ENCODE peak calls at places on chromosomes 16 and 17, in nine cellular contexts. X is stimulated activated CD4-positive, alpha-beta T cell treated with anti-CD3 and anti-CD28 coated beads, Interleukin-2, amount 100 ng/mL, for 24 hours; E is dorsolateral prefrontal cortex; D is CD4-positive, alpha-beta T cell; I is progenitor cell of endocrine pancreas; Y is stimulated activated CD8-positive, alpha-beta memory T cell treated with anti-CD3 and anti-CD28 coated beads, Interleukin-12 subunit alpha, Interleukin-12 subunit beta, amount 100 ng/mL, for 4 hours; P is activated gamma-delta T cell treated with anti-CD3 and anti-CD28 coated beads, Interleukin-2, amount 50 U/mL, for 16 hours; M is prostate gland; A is transverse colon. W is an unnamed sample.

GRCh38 chr17:59761385-59762021 is 54.0 kb downstream of the VMP1 start:
- DNase-seq in A (no peak), M (no peak), P (no peak), E (no peak), I (no peak), D (no peak), Y (no peak), X (no peak), W (no peak)

GRCh38 chr16:73921295-73921694 is 375.3 kb upstream of the PSMD7 start:
- DNase-seq in D (no peak), M (no peak), X (no peak), A (no peak), I (no peak), P (no peak), Y (no peak), E (no peak), W (no peak)

GRCh38 chr16:85256190-85256739 is 144.0 kb upstream of the CIBAR2 start:
- DNase-seq in Y (no peak), I (no peak), X (no peak), M (no peak), A (no peak), P (no peak), E (no peak), D (no peak), W (no peak)

GRCh38 chr17:32993977-32994376 is 2.3 kb downstream of the SPACA3 start:
- DNase-seq in Y (no peak), A (no peak), X (no peak), M (no peak), P (no peak), D (no peak), I (no peak), E (peak; percentile 11), W (no peak)

GRCh38 chr16:57262841-57263584 is 18.0 kb downstream of the ARL2BP start:
- DNase-seq in I (no peak), Y (no peak), D (no peak), E (peak; percentile 72), A (no peak), X (no peak), M (no peak), P (no peak), W (no peak)

GRCh38 chr17:77832180-77832560 is 126.3 kb upstream of the TNRC6C start:
- DNase-seq in A (no peak), P (no peak), Y (no peak), E (no peak), X (no peak), I (no peak), M (no peak), D (no peak), W (no peak)

GRCh38 chr17:55117063-55117611 is 147.6 kb upstream of the HLF start:
- DNase-seq in X (no peak), I (no peak), E (no peak), M (no peak), A (no peak), D (no peak), P (no peak), Y (no peak), W (peak; percentile 8)

GRCh38 chr16:75116081-75116910 is at the start of gene LDHD:
- DNase-seq in Y (no peak), D (no peak), A (peak; percentile 90), I (no peak), X (no peak), E (peak; percentile 97), M (peak; percentile 80), P (no peak), W (peak; percentile 92)

GRCh38 chr17:35809855-35810461 is 674 bp downstream of the TAF15 start:
- DNase-seq in M (no peak), A (no peak), X (no peak), E (no peak), Y (no peak), P (no peak), I (no peak), D (no peak), W (peak; percentile 44)

GRCh38 chr16:89956511-89957213 is 8.1 kb downstream of the DEF8 start:
- DNase-seq in X (no peak), M (no peak), Y (no peak), A (no peak), I (no peak), P (no peak), E (no peak), D (no peak), W (no peak)

GRCh38 chr17:67491009-67491677 is 114.1 kb downstream of the PITPNC1 start:
- DNase-seq in Y (no peak), D (no peak), X (no peak), I (peak; percentile 16), A (peak; percentile 72), E (peak; percentile 85), P (no peak), M (peak; percentile 24), W (peak; percentile 63)

GRCh38 chr17:59377410-59377809 is 46.0 kb downstream of the YPEL2 start:
- DNase-seq in M (no peak), A (no peak), Y (no peak), E (no peak), I (no peak), X (no peak), D (no peak), P (no peak), W (no peak)

GRCh38 chr16:67936876-67937605 is 391 bp upstream of the PSMB10 start:
- DNase-seq in D (peak; percentile 66), X (peak; percentile 73), M (peak; percentile 60), E (no peak), Y (no peak), P (peak; percentile 66), A (peak; percentile 83), I (no peak), W (peak; percentile 75)

GRCh38 chr16:3945751-3946603 is 65.5 kb upstream of the CREBBP start:
- DNase-seq in P (no peak), X (no peak), A (peak; percentile 45), E (no peak), M (peak; percentile 44), D (no peak), Y (no peak), I (no peak), W (peak; percentile 76)

GRCh38 chr17:73232587-73233373 is 28.9 kb downstream of the CPSF4L start:
- DNase-seq in M (peak; percentile 21), E (no peak), P (no peak), X (peak; percentile 42), A (peak; percentile 48), I (no peak), Y (no peak), D (no peak), W (peak; percentile 73)

GRCh38 chr16:87465306-87465705 is 27.5 kb downstream of the ZCCHC14 start:
- DNase-seq in E (peak; percentile 24), X (no peak), D (no peak), P (no peak), I (no peak), Y (no peak), M (peak; percentile 69), A (peak; percentile 70), W (no peak)

GRCh38 chr17:35895602-35896001 is 15.4 kb upstream of the CCL5 start:
- DNase-seq in A (no peak), X (no peak), M (no peak), E (no peak), I (no peak), Y (no peak), P (no peak), D (no peak), W (no peak)

GRCh38 chr16:89285381-89285780 is 67.9 kb downstream of the ZNF778 start:
- DNase-seq in X (no peak), P (no peak), E (no peak), Y (no peak), M (no peak), I (no peak), D (no peak), A (no peak), W (no peak)

GRCh38 chr16:11240636-11241473 is 15.1 kb downstream of the SOCS1 start:
- DNase-seq in M (no peak), P (no peak), I (no peak), A (no peak), E (no peak), X (no peak), D (no peak), Y (no peak), W (no peak)

GRCh38 chr17:81291662-81292061 is 3.4 kb downstream of the SLC38A10 start:
- DNase-seq in D (peak; percentile 59), A (peak; percentile 86), E (no peak), M (peak; percentile 71), X (peak; percentile 81), P (peak; percentile 61), Y (peak; percentile 60), I (peak; percentile 64), W (peak; percentile 79)

GRCh38 chr17:39027037-39027436 is 59.8 kb upstream of the FBXO47 start:
- DNase-seq in A (peak; percentile 75), P (no peak), I (peak; percentile 15), M (peak; percentile 36), Y (no peak), D (no peak), E (no peak), X (peak; percentile 49), W (peak; percentile 72)

GRCh38 chr17:60601443-60602384 is 1.7 kb downstream of the PPM1D start:
- DNase-seq in P (no peak), I (peak; percentile 23), X (peak; percentile 38), D (no peak), A (peak; percentile 60), Y (no peak), E (peak; percentile 49), M (peak; percentile 69), W (no peak)

GRCh38 chr17:81967533-81968395 is 6.8 kb upstream of the NOTUM start:
- DNase-seq in E (peak; percentile 86), Y (peak; percentile 78), D (peak; percentile 81), I (peak; percentile 53), M (peak; percentile 40), A (peak; percentile 80), P (peak; percentile 82), X (peak; percentile 90), W (peak; percentile 73)

GRCh38 chr17:32794533-32795246 is 82.2 kb downstream of the MYO1D start:
- DNase-seq in X (no peak), I (peak; percentile 15), A (peak; percentile 68), D (no peak), M (no peak), E (no peak), P (no peak), Y (no peak), W (peak; percentile 50)

GRCh38 chr17:81445642-81446500 is 50.6 kb downstream of the BAHCC1 start:
- DNase-seq in Y (no peak), X (no peak), P (no peak), E (no peak), M (no peak), I (no peak), A (no peak), D (no peak), W (no peak)

GRCh38 chr17:29613371-29613837 is 9.3 kb downstream of the CORO6 start:
- DNase-seq in E (peak; percentile 94), Y (peak; percentile 84), X (peak; percentile 99), D (peak; percentile 89), M (peak; percentile 86), P (peak; percentile 89), A (peak; percentile 95), I (peak; percentile 88), W (no peak)

GRCh38 chr16:12781777-12782176 is 21.9 kb downstream of the CPPED1 start:
- DNase-seq in X (peak; percentile 28), I (no peak), P (no peak), E (peak; percentile 62), D (no peak), Y (no peak), M (no peak), A (no peak), W (no peak)

GRCh38 chr16:87407511-87408112 is 15.5 kb downstream of the MAP1LC3B start:
- DNase-seq in I (no peak), D (no peak), A (peak; percentile 65), M (no peak), P (no peak), X (no peak), Y (no peak), E (no peak), W (no peak)

GRCh38 chr17:1362065-1362848 is 37.8 kb downstream of the YWHAE start:
- DNase-seq in Y (no peak), A (no peak), M (no peak), X (peak; percentile 29), P (no peak), D (no peak), E (no peak), I (no peak), W (no peak)

GRCh38 chr17:60303406-60304099 is 88.4 kb downstream of the USP32 start:
- DNase-seq in A (no peak), P (no peak), I (no peak), X (no peak), Y (no peak), M (no peak), E (no peak), D (no peak), W (no peak)

GRCh38 chr17:42881768-42882565 is 18.6 kb upstream of the G6PC1 start:
- DNase-seq in A (no peak), I (no peak), P (no peak), E (no peak), D (no peak), Y (no peak), X (no peak), M (no peak), W (no peak)

W was measured in T47D.